ENCODE peak calls at places on chromosomes 5 and 9, in seven cellular contexts. W is right lobe of liver, B is choroid plexus epithelial cell, L is PC-3, G is AG10803, N is dorsolateral prefrontal cortex, Y is ovary. T is an unnamed sample.

GRCh38 chr5:172370648-172371248 is 83.6 kb downstream of the SH3PXD2B start:
- DNase-seq in W (no peak), B (peak; percentile 88), L (peak; percentile 85), G (peak; percentile 50), N (no peak), Y (no peak), T (no peak)

GRCh38 chr9:132694144-132694543 is 23.9 kb downstream of the GTF3C4 start:
- DNase-seq in W (no peak), B (peak; percentile 19), L (peak; percentile 17), G (no peak), N (no peak), Y (no peak), T (no peak)

GRCh38 chr5:6875376-6875775 is 162.1 kb downstream of the TENT4A start:
- DNase-seq in W (no peak), B (no peak), L (peak; percentile 67), G (no peak), N (no peak), Y (no peak), T (no peak)

GRCh38 chr5:66757219-66757833 is 161.1 kb downstream of the MAST4 start:
- DNase-seq in W (no peak), B (peak; percentile 83), L (peak; percentile 42), G (peak; percentile 49), N (peak; percentile 40), Y (peak; percentile 71), T (peak; percentile 69)

GRCh38 chr5:68214472-68215207 is 916 bp upstream of the PIK3R1 start:
- DNase-seq in W (no peak), B (peak; percentile 47), L (no peak), G (no peak), N (no peak), Y (no peak), T (no peak)

GRCh38 chr5:103464801-103465484 is 97.6 kb downstream of the NUDT12 start:
- DNase-seq in W (no peak), B (peak; percentile 46), L (peak; percentile 33), G (no peak), N (no peak), Y (no peak), T (no peak)

GRCh38 chr9:82934949-82935348 is 128.0 kb downstream of the RASEF start:
- DNase-seq in W (no peak), B (peak; percentile 78), L (peak; percentile 87), G (peak; percentile 31), N (no peak), Y (no peak), T (peak; percentile 59)

GRCh38 chr5:77461287-77461686 is 30.8 kb downstream of the WDR41 start:
- DNase-seq in W (no peak), B (no peak), L (no peak), G (no peak), N (no peak), Y (no peak), T (no peak)

GRCh38 chr5:126927424-126927823 is 102.9 kb downstream of the MARCHF3 start:
- DNase-seq in W (no peak), B (no peak), L (no peak), G (no peak), N (no peak), Y (no peak), T (no peak)

GRCh38 chr9:76773051-76773450 is 8.8 kb downstream of the PCA3 start:
- DNase-seq in W (no peak), B (peak; percentile 42), L (no peak), G (no peak), N (no peak), Y (no peak), T (peak; percentile 76)

GRCh38 chr5:67305913-67306710 is 109.5 kb upstream of the CD180 start:
- DNase-seq in W (no peak), B (no peak), L (no peak), G (no peak), N (no peak), Y (no peak), T (no peak)

GRCh38 chr9:93829271-93830223 is 125.6 kb downstream of the BARX1 start:
- DNase-seq in W (no peak), B (no peak), L (no peak), G (no peak), N (no peak), Y (no peak), T (no peak)

GRCh38 chr9:70060148-70060882 is 16.7 kb downstream of the MAMDC2 start:
- DNase-seq in W (no peak), B (no peak), L (no peak), G (no peak), N (no peak), Y (no peak), T (no peak)

GRCh38 chr9:69822091-69822750 is 1.6 kb downstream of the CFAP95 start:
- DNase-seq in W (no peak), B (peak; percentile 24), L (no peak), G (peak; percentile 30), N (no peak), Y (no peak), T (peak; percentile 27)

GRCh38 chr5:180133971-180134508 is 62.5 kb upstream of the RNF130 start:
- DNase-seq in W (peak; percentile 35), B (no peak), L (no peak), G (no peak), N (no peak), Y (no peak), T (no peak)

GRCh38 chr9:100324594-100325200 is 28.0 kb downstream of the TEX10 start:
- DNase-seq in W (no peak), B (peak; percentile 82), L (peak; percentile 30), G (peak; percentile 75), N (no peak), Y (no peak), T (peak; percentile 50)

GRCh38 chr5:107830750-107831149 is 160.0 kb upstream of the EFNA5 start:
- DNase-seq in W (no peak), B (no peak), L (no peak), G (no peak), N (no peak), Y (no peak), T (no peak)

GRCh38 chr5:91207248-91207647 is 175.9 kb downstream of the ARRDC3 start:
- DNase-seq in W (no peak), B (no peak), L (peak; percentile 33), G (no peak), N (no peak), Y (no peak), T (no peak)

GRCh38 chr5:136149891-136150290 is 17.2 kb downstream of the SMAD5 start:
- DNase-seq in W (no peak), B (no peak), L (peak; percentile 12), G (no peak), N (no peak), Y (no peak), T (no peak)

GRCh38 chr5:180095545-180095944 is 24.0 kb upstream of the RNF130 start:
- DNase-seq in W (no peak), B (no peak), L (no peak), G (no peak), N (no peak), Y (no peak), T (no peak)

GRCh38 chr5:98930972-98931762 is 2.4 kb upstream of the CHD1 start:
- DNase-seq in W (no peak), B (no peak), L (no peak), G (no peak), N (no peak), Y (no peak), T (no peak)

GRCh38 chr5:145718956-145719355 is 116.2 kb downstream of the PRELID2 start:
- DNase-seq in W (no peak), B (peak; percentile 57), L (peak; percentile 44), G (peak; percentile 49), N (no peak), Y (no peak), T (peak; percentile 23)
- TF ChIP-seq CTCF in W (peak; percentile 35), B (peak; percentile 65), L (peak; percentile 64), G (peak; percentile 77), N (peak; percentile 12), Y (no peak), T (peak; percentile 64)

GRCh38 chr9:37787059-37787458 is 2.2 kb upstream of the EXOSC3 start:
- DNase-seq in W (no peak), B (no peak), L (no peak), G (no peak), N (no peak), Y (no peak), T (no peak)
- H3K4me3 ChIP-seq in W (no peak overlapping the region), B (no peak overlapping the region), L (no peak overlapping the region), G (no peak overlapping the region), N (no peak overlapping the region), Y (no peak overlapping the region), T (no peak overlapping the region)

DNA sequence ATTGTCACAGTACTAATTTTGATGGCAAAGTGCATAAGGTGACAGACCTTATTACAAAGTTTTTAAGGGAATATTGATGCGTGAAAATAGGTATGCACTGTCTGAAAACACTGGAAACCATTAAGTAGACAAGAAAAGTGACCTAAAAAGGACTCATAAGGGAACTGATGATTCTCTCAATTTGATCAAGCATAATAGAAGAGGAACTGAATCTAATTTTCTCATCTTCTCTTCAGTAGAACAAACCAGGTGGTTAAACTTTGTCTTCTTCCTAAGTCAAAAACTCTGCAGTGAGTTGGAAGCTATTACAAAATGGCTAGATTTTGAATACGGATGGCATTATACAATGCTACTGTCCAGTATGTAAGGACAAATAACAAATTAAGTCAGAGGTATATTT is 53.4 kb downstream of the RNF145 start:
- DNase-seq in W (no peak), B (no peak), L (no peak), G (no peak), N (no peak), Y (no peak), T (no peak)
- TF ChIP-seq CTCF in W (no peak), B (no peak), L (no peak), G (no peak), N (no peak), Y (no peak), T (no peak)

DNA sequence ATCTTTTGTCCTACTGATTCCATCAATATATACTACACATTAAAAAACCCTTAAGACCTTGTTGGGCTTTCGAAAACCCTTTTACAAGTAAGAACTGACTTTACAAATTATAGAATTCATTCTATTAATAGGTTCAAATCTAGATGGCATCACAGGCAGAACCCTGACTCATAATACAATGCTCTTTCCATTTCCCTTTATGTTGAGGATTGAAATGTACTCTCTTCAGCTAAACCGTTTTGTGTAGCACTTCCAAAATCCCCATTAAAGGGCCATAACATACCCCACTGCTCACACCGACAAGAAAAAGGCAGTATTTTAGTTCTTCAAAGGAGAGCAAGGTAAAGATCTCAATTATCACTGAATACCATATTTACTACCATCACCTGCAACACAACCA is 11.1 kb downstream of the CSNK1A1 start:
- DNase-seq in W (no peak), B (no peak), L (no peak), G (no peak), N (no peak), Y (no peak), T (no peak)
- H3K4me3 ChIP-seq in W (no peak overlapping the region), B (no peak overlapping the region), L (no peak overlapping the region), G (no peak overlapping the region), N (no peak overlapping the region), Y (no peak overlapping the region), T (no peak overlapping the region)

GRCh38 chr5:25701936-25702335 is 1057.2 kb upstream of the CDH10 start:
- DNase-seq in W (no peak), B (no peak), L (no peak), G (no peak), N (no peak), Y (no peak), T (no peak)
- TF ChIP-seq CTCF in W (peak; percentile 27), B (no peak), L (no peak), G (no peak), N (no peak), Y (no peak), T (no peak)

GRCh38 chr5:2756764-2757163 is 5.3 kb upstream of the IRX2 start:
- DNase-seq in W (no peak), B (no peak), L (peak; percentile 26), G (peak; percentile 36), N (no peak), Y (no peak), T (no peak)
- H3K4me3 ChIP-seq in W (no peak overlapping the region), B (no peak overlapping the region), L (peak overlapping the region; percentile 87), G (peak overlapping the region; percentile 73), N (peak overlapping the region; percentile 15), Y (no peak overlapping the region), T (peak overlapping the region; percentile 53)

GRCh38 chr9:88741335-88741734 is 206.4 kb downstream of the NXNL2 start:
- DNase-seq in W (no peak), B (peak; percentile 47), L (peak; percentile 17), G (no peak), N (no peak), Y (no peak), T (no peak)
- TF ChIP-seq CTCF in W (no peak), B (peak; percentile 65), L (peak; percentile 57), G (peak; percentile 30), N (peak; percentile 15), Y (no peak), T (peak; percentile 37)